ENCODE peak calls at places on chromosomes 13 and 19, in four cellular contexts. T, L, G and R are unnamed samples.

GRCh38 chr19:6534451-6535093 is 3.7 kb downstream of the TNFSF9 start:
- DNase-seq in G (no peak), L (no peak), T (no peak), R (peak)

GRCh38 chr19:43634877-43635560 is 4.6 kb downstream of the CADM4 start:
- DNase-seq in T (no peak), L (no peak), G (peak), R (no peak)

GRCh38 chr19:41309225-41310030 is 544 bp upstream of the CCDC97 start:
- DNase-seq in L (no peak), T (no peak), G (no peak), R (no peak)

GRCh38 chr13:76853481-76853880 is 32.7 kb downstream of the KCTD12 start:
- DNase-seq in L (no peak), G (no peak), T (no peak), R (no peak)

GRCh38 chr13:31997641-31998040 is 33.9 kb upstream of the FRY start:
- DNase-seq in L (no peak), G (no peak), T (no peak), R (no peak)

GRCh38 chr19:4444765-4445741 is 12.5 kb downstream of the UBXN6 start:
- DNase-seq in G (no peak), L (peak), T (no peak), R (no peak)

GRCh38 chr19:33719366-33720154 is 77.1 kb upstream of the KCTD15 start:
- DNase-seq in T (no peak), L (no peak), G (no peak), R (peak)

GRCh38 chr19:47427241-47428176 is 8.2 kb upstream of the MEIS3 start:
- DNase-seq in L (no peak), T (peak), G (peak), R (peak)

GRCh38 chr19:39382991-39383828 is 7.7 kb downstream of the PAF1 start:
- DNase-seq in G (no peak), L (no peak), T (no peak), R (no peak)

GRCh38 chr13:75648446-75648845 is 12.3 kb downstream of the LMO7 start:
- DNase-seq in G (no peak), T (no peak), L (no peak), R (no peak)

GRCh38 chr13:75635101-75635620 is 969 bp upstream of the LMO7 start:
- DNase-seq in L (no peak), G (no peak), T (no peak), R (no peak)

GRCh38 chr13:87259479-87260083 is 411.6 kb upstream of the SLITRK5 start:
- DNase-seq in L (no peak), T (no peak), G (no peak), R (no peak)

GRCh38 chr19:1001538-1002166 is 1.4 kb downstream of the GRIN3B start:
- DNase-seq in G (peak), L (no peak), T (peak), R (peak)

GRCh38 chr19:10431943-10432735 is 11.8 kb downstream of the PDE4A start:
- DNase-seq in L (peak), G (no peak), T (peak), R (peak)

GRCh38 chr13:110263906-110264305 is 43.1 kb downstream of the COL4A1 start:
- DNase-seq in G (no peak), T (no peak), L (no peak), R (no peak)

GRCh38 chr19:55083004-55083850 is 7.6 kb downstream of the EPS8L1 start:
- DNase-seq in T (no peak), G (no peak), L (no peak), R (peak)

GRCh38 chr13:42638101-42638500 is 64.1 kb downstream of the TNFSF11 start:
- DNase-seq in G (no peak), T (no peak), L (no peak), R (no peak)

GRCh38 chr19:17488593-17489391 is 18.5 kb downstream of the SLC27A1 start:
- DNase-seq in L (peak), T (peak), G (no peak), R (peak)

GRCh38 chr13:111202745-111203144 is 87.6 kb downstream of the ARHGEF7 start:
- DNase-seq in L (no peak), T (no peak), G (no peak), R (no peak)

GRCh38 chr13:48954086-48954485 is 21.6 kb upstream of the FNDC3A start:
- DNase-seq in L (no peak), T (no peak), G (no peak), R (no peak)

GRCh38 chr19:56840452-56841193 is at the start of the genes PEG3 and ZIM2:
- DNase-seq in L (peak), T (peak), G (peak), R (no peak)

GRCh38 chr19:4297901-4298771 is 4.1 kb downstream of the TMIGD2 start:
- DNase-seq in T (no peak), G (no peak), L (no peak), R (no peak)

GRCh38 chr13:110155072-110155471 is 151.9 kb downstream of the COL4A1 start:
- DNase-seq in T (no peak), G (no peak), L (no peak), R (no peak)

GRCh38 chr13:46181799-46182490 is at the start of gene LCP1:
- DNase-seq in L (no peak), G (no peak), T (no peak), R (peak)

GRCh38 chr19:17847538-17848366 is at the start of gene JAK3:
- DNase-seq in G (peak), L (peak), T (peak), R (peak)

GRCh38 chr13:111153279-111153976 is 38.3 kb downstream of the ARHGEF7 start:
- DNase-seq in G (peak), L (peak), T (peak), R (peak)

GRCh38 chr13:62626771-62627170 is 1211.1 kb upstream of the PCDH20 start:
- DNase-seq in G (no peak), T (no peak), L (no peak), R (no peak)

GRCh38 chr13:40585911-40586471 is 80.5 kb downstream of the FOXO1 start:
- DNase-seq in L (no peak), G (no peak), T (no peak), R (no peak)

GRCh38 chr13:23794267-23795161 is 94.7 kb downstream of the MIPEP start:
- DNase-seq in L (no peak), T (no peak), G (no peak), R (no peak)

GRCh38 chr19:17055636-17056035 is 19.6 kb downstream of the HAUS8 start:
- DNase-seq in L (no peak), G (no peak), T (no peak), R (no peak)

GRCh38 chr19:29366757-29367156 is 153.8 kb upstream of the UQCRFS1 start:
- DNase-seq in G (no peak), L (no peak), T (no peak), R (peak)

GRCh38 chr19:36417752-36418286 is 625 bp downstream of the ZFP82 start:
- DNase-seq in T (peak), G (no peak), L (no peak), R (peak)

GRCh38 chr13:21913010-21913409 is 242.1 kb downstream of the FGF9 start:
- DNase-seq in G (no peak), L (no peak), T (no peak), R (no peak)

GRCh38 chr13:102815788-102816187 is 16.9 kb downstream of the BIVM start:
- DNase-seq in L (no peak), G (no peak), T (no peak), R (no peak)

GRCh38 chr13:65834897-65835296 is 1395.2 kb downstream of the PCDH9 start:
- DNase-seq in G (no peak), T (no peak), L (no peak), R (no peak)

GRCh38 chr19:49073514-49074378 is 1.2 kb upstream of the KCNA7 start:
- DNase-seq in G (no peak), T (no peak), L (peak), R (no peak)

GRCh38 chr13:99604636-99605035 is 103.4 kb downstream of the TM9SF2 start:
- DNase-seq in G (no peak), T (no peak), L (no peak), R (no peak)

GRCh38 chr13:99601535-99601934 is 100.3 kb downstream of the TM9SF2 start:
- DNase-seq in G (no peak), L (no peak), T (no peak), R (no peak)

GRCh38 chr13:99606322-99607089 is 105.2 kb downstream of the TM9SF2 start:
- DNase-seq in G (peak), L (peak), T (peak), R (peak)

GRCh38 chr13:99608345-99608744 is 107.1 kb downstream of the TM9SF2 start:
- DNase-seq in L (no peak), G (no peak), T (no peak), R (no peak)

GRCh38 chr13:99605417-99606321 is 104.4 kb downstream of the TM9SF2 start:
- DNase-seq in L (peak), T (peak), G (no peak), R (peak)
- TF ChIP-seq CTCF in L (peak), T (peak), G (no peak), R (no peak)

DNA sequence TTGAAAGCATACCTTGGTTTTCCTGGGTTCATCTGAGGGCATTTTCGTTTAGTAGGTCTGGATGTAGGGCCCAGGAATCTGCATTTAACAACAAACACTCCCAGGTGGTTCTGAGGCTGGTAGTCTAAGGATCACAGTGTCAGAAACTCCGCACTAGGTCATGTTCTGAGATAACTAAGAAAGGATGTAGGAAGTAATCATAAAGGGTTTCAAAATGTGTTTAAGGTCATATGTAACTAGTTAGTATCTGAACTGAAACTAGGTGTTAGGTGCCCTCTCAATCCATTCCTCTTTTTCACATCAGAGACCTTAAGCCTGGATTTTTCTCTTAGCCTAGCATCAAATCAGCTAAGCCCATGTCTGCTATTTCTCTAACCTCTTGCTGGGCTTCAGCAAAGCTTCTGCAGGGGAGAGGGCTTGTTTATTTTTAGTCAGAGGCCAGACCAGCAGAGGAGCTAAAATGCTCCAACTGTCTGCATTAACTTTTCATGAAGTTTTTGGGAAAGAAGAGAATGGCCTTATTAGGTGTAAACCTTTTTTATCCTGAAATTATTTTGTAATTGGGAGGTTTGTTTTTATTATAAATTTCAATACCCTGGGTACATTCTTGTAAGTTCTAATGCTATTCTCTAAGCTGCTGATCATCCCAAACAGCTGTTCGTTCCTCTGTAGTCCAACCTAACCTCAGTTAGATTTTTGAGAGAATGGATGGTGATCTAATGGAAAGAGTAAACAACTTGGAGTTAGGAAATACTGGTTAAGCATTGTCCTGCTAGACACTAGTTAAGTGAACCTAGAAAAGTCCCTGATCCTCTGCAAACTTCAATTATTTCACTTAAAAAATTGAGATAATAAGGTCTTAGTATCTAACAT is 262.8 kb upstream of the RFC3 start:
- DNase-seq in G (no peak), L (no peak), T (no peak), R (no peak)
- H3K27ac ChIP-seq in G (no peak), L (no peak), T (peak), R (no peak)

DNA sequence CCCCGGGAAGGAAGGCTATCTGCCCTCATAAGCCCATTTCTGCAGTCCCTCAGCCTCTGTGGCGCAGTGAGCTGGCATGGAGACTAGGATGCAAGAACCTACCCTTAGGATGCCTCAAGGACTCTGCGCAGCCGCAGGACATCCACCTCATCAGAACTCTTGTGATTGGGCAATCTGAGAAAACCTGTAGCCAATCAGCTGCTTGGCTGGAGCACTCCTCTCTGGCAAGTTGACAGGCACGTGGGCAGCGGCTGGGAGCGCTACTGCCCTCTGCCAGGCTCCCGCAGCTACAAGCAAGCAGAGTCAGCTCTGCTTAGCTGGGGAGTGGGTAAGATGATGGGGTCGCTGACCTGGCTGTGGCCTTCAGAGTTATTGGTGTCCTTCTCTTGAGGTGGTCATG is 1.5 kb upstream of the ECSIT start:
- DNase-seq in G (peak), T (peak), L (peak), R (peak)
- TF ChIP-seq CTCF in G (peak), T (peak), L (peak), R (no peak)

GRCh38 chr13:38350114-38350617 is 515 bp downstream of the UFM1 start:
- DNase-seq in G (peak), L (peak), T (peak), R (peak)
- H3K27ac ChIP-seq in G (peak), L (peak), T (peak), R (peak)

GRCh38 chr19:3065675-3066357 is 3.5 kb upstream of the TLE5 start:
- DNase-seq in G (no peak), T (no peak), L (no peak), R (peak)
- TF ChIP-seq CTCF in G (no peak), T (no peak), L (no peak), R (no peak)

DNA sequence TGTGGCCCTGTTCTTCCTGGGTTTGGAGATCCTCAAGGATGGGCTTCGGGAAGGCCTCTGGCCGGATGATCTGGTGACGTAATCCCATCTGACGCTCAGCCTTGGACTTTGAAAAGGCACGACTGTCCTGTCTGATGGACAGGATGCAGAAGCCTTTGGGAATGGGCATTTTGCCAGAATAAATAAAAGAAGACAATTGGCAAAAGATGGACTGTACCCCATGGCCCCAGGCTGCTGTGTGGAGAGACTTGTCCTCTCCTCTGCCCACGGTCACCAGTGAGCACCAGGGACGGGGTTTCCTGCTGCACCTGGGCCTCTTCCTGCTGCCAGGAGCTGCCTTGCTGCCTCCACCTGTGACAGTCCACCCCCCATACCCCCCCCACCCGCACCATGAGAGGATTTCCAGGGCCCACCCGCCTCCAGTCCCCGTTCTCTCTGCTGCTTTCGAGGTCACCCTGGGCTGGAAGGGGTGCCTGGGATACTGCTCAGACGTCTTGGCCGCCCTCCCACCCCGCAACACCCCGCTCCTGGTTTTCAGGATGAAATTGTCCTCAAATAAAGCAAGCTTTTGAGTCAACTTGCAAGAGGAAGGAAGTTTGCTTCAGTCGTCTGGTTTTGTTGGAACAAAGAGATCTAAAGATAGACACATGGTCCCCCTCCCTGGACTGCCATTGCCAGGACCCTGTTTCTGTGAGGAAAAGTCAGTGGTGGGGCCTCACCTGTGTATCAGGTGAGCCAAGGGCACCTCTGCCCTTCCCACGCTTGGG is 40.9 kb downstream of the MCF2L start:
- DNase-seq in L (no peak), G (no peak), T (no peak), R (no peak)
- H3K27ac ChIP-seq in L (no peak), G (peak), T (peak), R (no peak)

DNA sequence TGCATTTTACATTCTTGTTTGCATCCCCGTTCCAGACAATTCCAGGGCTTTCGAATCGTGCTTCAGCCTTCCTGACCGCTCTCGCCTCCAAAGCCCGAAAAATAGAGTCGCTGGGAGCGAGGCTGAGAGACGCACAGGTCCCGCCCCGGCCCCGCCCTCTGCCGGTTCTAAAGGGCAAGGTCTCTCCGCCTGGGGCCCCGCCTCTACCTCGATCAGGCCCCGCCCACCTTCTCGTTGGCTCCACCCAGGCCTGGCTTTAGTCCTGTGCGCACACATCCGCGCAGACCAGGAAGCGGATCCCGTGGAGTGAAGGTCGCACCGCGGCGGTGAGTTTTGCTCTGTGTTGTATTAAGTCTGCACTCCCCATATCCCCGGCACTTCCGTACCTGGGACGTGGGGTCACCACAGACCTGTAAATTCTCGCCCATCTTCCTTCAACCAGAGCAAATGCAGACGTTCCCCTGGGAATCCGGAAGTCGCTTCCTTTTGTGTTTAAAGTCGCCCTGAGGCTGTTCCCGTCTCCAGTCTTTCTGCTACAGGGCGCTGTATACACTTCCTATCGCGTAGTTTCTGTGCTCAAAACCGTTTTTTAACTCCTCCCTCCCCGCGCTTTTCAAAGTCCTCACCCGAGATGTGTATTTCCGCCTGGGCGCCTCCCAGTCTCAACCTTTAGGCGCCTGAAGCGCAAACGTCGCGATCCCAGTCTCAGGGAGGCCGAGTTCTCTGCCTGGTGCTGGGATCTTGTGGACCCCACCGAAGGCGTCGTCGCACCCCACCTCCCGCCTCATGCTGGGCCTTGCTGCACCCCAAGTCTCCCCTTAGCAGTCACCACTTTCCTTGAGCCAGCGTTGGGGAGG is at the start of gene ZNF701:
- DNase-seq in L (peak), T (peak), G (peak), R (peak)
- TF ChIP-seq CTCF in L (peak), T (peak), G (peak), R (peak)

GRCh38 chr19:2634228-2634951 is 68.1 kb downstream of the GNG7 start:
- DNase-seq in G (no peak), L (no peak), T (peak), R (peak)
- H3K27ac ChIP-seq in G (peak), L (no peak), T (peak), R (peak)